ENCODE peak calls at places on chromosomes 3 and 15, in five cellular contexts. M is WTC11, H is AG04450, S is tibial artery, O is RWPE1. L is an unnamed sample.

GRCh38 chr3:13902648-13903238 is 22.9 kb upstream of the WNT7A start:
- DNase-seq in M (no peak), H (no peak), S (no peak), O (no peak), L (no peak)

GRCh38 chr3:54909236-54909635 is 18.6 kb downstream of the LRTM1 start:
- DNase-seq in M (no peak), H (no peak), S (no peak), O (no peak), L (no peak)

GRCh38 chr3:119206611-119207511 is 33.5 kb downstream of the UPK1B start:
- DNase-seq in M (no peak), H (no peak), S (no peak), O (peak; percentile 59), L (no peak)

GRCh38 chr15:68543546-68544008 is 35.2 kb upstream of the CORO2B start:
- DNase-seq in M (no peak), H (no peak), S (no peak), O (no peak), L (no peak)

GRCh38 chr15:40098489-40099261 is 10.0 kb downstream of the BMF start:
- DNase-seq in M (no peak), H (peak; percentile 93), S (peak; percentile 84), O (peak; percentile 85), L (no peak)

GRCh38 chr3:194330160-194330559 is 21.0 kb downstream of the CPN2 start:
- DNase-seq in M (no peak), H (no peak), S (no peak), O (no peak), L (no peak)

GRCh38 chr3:94862703-94863102 is 799.8 kb downstream of the NSUN3 start:
- DNase-seq in M (peak; percentile 19), H (no peak), S (no peak), O (peak; percentile 4), L (peak; percentile 9)

GRCh38 chr15:57950381-57950946 is 115.0 kb downstream of the ALDH1A2 start:
- DNase-seq in M (no peak), H (no peak), S (no peak), O (no peak), L (no peak)

GRCh38 chr15:51917493-51917892 is 54.1 kb downstream of the LEO1 start:
- DNase-seq in M (peak; percentile 66), H (no peak), S (no peak), O (peak; percentile 38), L (no peak)

GRCh38 chr3:16398542-16399126 is 114.9 kb downstream of the RFTN1 start:
- DNase-seq in M (no peak), H (no peak), S (no peak), O (no peak), L (no peak)

GRCh38 chr3:39809181-39809994 is at the start of gene MYRIP:
- DNase-seq in M (peak; percentile 76), H (no peak), S (peak; percentile 38), O (peak; percentile 18), L (peak; percentile 50)

GRCh38 chr3:111749171-111750170 is 109.6 kb upstream of the PHLDB2 start:
- DNase-seq in M (no peak), H (no peak), S (no peak), O (no peak), L (no peak)

GRCh38 chr15:94094310-94094709 is 137.1 kb upstream of the MCTP2 start:
- DNase-seq in M (no peak), H (no peak), S (no peak), O (no peak), L (no peak)

GRCh38 chr15:99252326-99252725 is 1.0 kb downstream of the LRRC28 start:
- DNase-seq in M (no peak), H (no peak), S (no peak), O (no peak), L (no peak)

GRCh38 chr15:65394936-65395335 is 17.1 kb upstream of the IGDCC3 start:
- DNase-seq in M (no peak), H (no peak), S (no peak), O (no peak), L (no peak)

GRCh38 chr15:40693904-40694705 is 869 bp upstream of the RAD51 start:
- DNase-seq in M (no peak), H (no peak), S (no peak), O (no peak), L (no peak)

GRCh38 chr15:84638103-84638502 is 16.0 kb downstream of the WDR73 start:
- DNase-seq in M (no peak), H (no peak), S (no peak), O (peak; percentile 53), L (no peak)

GRCh38 chr3:105448338-105448982 is 81.8 kb downstream of the ALCAM start:
- DNase-seq in M (no peak), H (no peak), S (no peak), O (no peak), L (peak; percentile 8)

GRCh38 chr3:111695584-111696213 is 100.6 kb upstream of the ZBED2 start:
- DNase-seq in M (no peak), H (peak; percentile 32), S (no peak), O (peak; percentile 61), L (no peak)

GRCh38 chr3:160641675-160642330 is 35.2 kb upstream of the ARL14 start:
- DNase-seq in M (no peak), H (no peak), S (no peak), O (peak; percentile 36), L (no peak)

DNA sequence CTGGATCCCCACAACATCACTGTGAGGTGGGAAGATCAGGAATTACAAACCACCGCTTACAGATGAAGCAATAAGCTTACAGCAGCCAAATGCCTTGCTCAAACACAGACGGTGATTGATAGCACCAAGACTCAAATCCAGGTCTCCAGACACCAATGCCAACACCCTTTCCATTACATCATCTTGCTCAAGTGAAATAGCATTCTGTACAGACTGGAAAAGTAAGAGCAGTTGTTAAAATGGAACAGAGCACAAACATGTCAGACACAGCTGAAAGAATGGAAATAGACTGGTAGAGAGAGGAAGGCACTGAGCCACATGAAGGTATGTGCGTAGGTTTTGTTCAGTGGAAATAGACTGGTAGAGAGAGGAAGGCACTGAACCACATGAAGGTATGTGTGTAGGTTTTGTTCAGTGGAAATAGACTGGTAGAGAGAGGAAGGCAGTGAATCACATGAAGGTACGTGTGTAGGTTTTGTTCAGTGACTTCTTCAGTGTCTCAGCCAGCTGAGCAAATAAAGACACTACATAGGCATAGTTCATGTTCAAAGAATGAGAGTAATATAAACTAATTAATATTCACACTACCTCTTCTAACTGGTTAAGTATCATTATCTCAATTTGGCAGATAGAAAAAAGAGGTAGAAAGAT is 15.6 kb downstream of the CLDN1 start:
- DNase-seq in M (no peak), H (no peak), S (no peak), O (no peak), L (no peak)
- TF ChIP-seq CTCF in M (no peak), H (no peak), S (no peak), O (no peak), L (no peak)

GRCh38 chr3:57958642-57959406 is 49.4 kb upstream of the FLNB start:
- DNase-seq in M (no peak), H (no peak), S (no peak), O (no peak), L (no peak)
- TF ChIP-seq CTCF in M (no peak), H (no peak), S (no peak), O (no peak), L (no peak)

DNA sequence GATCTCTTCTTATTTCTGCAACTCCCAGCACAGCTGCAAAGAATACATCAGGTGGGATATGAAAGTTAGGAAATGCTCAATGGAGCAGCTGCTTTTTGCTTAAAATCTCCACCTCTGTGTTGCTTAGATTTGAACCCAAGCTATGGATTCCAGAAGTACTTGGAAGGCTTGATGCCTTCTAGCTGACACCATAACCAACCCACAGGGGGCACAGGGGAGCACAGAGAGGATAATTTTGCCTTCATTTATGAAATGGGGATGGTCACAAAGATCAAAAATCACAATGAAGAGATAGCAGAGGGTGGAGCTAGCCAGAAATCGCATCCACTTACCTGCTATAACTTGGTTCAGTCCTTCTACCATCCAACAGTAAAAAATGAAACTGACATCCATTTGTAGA is 75.7 kb downstream of the DUT start:
- DNase-seq in M (peak; percentile 28), H (no peak), S (no peak), O (no peak), L (no peak)
- TF ChIP-seq CTCF in M (no peak), H (peak; percentile 33), S (no peak), O (no peak), L (peak; percentile 26)

DNA sequence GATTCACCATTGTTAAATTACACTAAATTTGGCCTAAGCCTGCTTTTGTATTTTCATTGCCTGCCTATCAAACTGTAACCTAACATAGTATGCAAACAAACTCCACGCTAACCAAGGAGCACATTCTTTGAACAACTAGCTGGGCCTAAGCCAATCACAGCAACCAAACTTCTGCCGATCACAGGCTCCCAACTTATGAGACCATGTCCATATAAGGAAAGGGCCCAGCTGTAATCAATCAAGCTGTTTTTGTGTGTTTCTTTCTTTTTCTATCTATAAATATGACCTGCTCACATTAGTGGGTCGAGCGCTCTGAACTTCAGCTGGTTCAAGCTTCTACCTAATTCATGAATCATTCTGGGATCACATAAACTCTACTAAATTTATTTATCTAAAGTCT is 473.6 kb downstream of the SI start:
- DNase-seq in M (no peak), H (no peak), S (no peak), O (no peak), L (no peak)
- TF ChIP-seq CTCF in M (no peak), H (no peak), S (no peak), O (no peak), L (no peak)

DNA sequence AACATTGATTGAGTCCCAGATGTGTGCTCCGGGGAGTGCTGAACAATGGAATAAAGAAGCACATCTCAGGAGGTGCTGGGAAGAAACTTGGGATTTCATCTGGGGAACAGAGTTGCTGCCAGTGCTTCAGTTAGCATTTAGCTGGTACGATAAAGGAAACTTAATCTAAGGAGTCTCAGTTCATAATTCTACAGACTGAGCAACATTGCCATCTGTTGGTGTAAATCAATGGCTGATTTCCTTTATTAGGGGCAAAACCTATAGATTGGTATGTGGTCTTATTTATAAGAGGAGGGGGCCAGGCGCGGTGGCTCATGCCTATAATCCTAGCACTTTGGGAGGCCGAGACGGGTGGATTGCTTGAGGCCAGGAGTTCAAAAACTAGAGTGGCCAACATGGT is 8.9 kb downstream of the MKRN2OS start:
- DNase-seq in M (no peak), H (no peak), S (no peak), O (no peak), L (no peak)
- TF ChIP-seq CTCF in M (no peak), H (peak; percentile 56), S (no peak), O (no peak), L (no peak)

DNA sequence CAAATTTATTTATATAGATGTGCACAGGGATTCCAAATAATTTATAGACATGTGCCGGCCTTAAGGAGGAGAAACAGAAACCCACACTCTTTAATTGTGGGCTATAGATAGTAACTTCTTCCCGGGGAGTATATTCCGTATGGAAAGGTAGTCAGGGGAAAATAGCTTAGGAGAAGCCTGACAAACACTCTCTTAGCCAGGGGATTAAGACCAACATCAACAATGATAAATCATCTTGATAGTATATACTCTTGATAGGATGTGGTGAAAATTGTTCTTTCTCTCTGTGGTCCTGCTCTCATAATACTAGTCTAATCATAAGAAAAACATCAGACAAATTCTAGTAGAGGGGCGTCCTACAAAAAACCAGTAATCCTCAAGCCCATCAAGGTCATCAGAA is 8.2 kb upstream of the BCL6 start:
- DNase-seq in M (no peak), H (no peak), S (no peak), O (no peak), L (no peak)
- TF ChIP-seq CTCF in M (no peak), H (no peak), S (no peak), O (no peak), L (no peak)

L was measured in neural crest cell.